ENCODE peak calls at places on chromosomes 13 and 19, in ten cellular contexts. V is SK-N-SH; J is progenitor cell of endocrine pancreas; P is dorsolateral prefrontal cortex; I is HFF-Myc; X is thoracic aorta; Q is RWPE1; O is CD4-positive, alpha-beta T cell; T is GM06990; C is bronchial epithelial cell. F is an unnamed sample.

GRCh38 chr13:22740264-22740663 is 440.5 kb upstream of the SGCG start:
- DNase-seq in C (peak; percentile 2), X (no peak), J (no peak), Q (no peak), I (no peak), T (no peak), P (no peak), V (no peak), O (no peak), F (no peak)

GRCh38 chr13:113367771-113368170 is 3.8 kb upstream of the GRTP1 start:
- DNase-seq in P (no peak), T (no peak), X (no peak), J (peak; percentile 2), C (no peak), I (no peak), Q (no peak), V (no peak), O (no peak), F (no peak)

GRCh38 chr13:48859168-48860105 is 116.3 kb upstream of the FNDC3A start:
- DNase-seq in J (no peak), X (no peak), P (no peak), Q (no peak), V (no peak), T (no peak), I (no peak), C (no peak), O (no peak), F (no peak)

GRCh38 chr13:97414392-97414791 is 19.6 kb upstream of the RAP2A start:
- DNase-seq in O (no peak), J (no peak), V (no peak), X (no peak), T (no peak), C (no peak), I (no peak), P (no peak), Q (no peak), F (no peak)

GRCh38 chr13:114059428-114059827 is 73.0 kb downstream of the RASA3 start:
- DNase-seq in J (no peak), V (no peak), C (no peak), T (no peak), O (no peak), I (no peak), P (no peak), X (no peak), Q (no peak), F (no peak)

GRCh38 chr19:33674575-33675367 is 53.0 kb downstream of the CHST8 start:
- DNase-seq in X (no peak), Q (no peak), J (no peak), O (no peak), C (no peak), T (no peak), I (no peak), P (no peak), V (peak; percentile 63), F (no peak)

GRCh38 chr13:105665284-105665683 is 870.2 kb downstream of the EFNB2 start:
- DNase-seq in X (no peak), I (no peak), O (no peak), J (no peak), P (no peak), T (no peak), C (peak; percentile 88), V (no peak), Q (peak; percentile 61), F (no peak)

GRCh38 chr19:17073869-17074627 is 1.2 kb downstream of the HAUS8 start:
- DNase-seq in P (no peak), I (no peak), Q (no peak), V (no peak), J (no peak), T (peak; percentile 66), C (no peak), X (no peak), O (no peak), F (no peak)

GRCh38 chr13:104163866-104164630 is 1097.8 kb upstream of the SLC10A2 start:
- DNase-seq in X (no peak), P (no peak), I (no peak), J (no peak), O (no peak), T (no peak), V (no peak), C (no peak), Q (no peak), F (no peak)

GRCh38 chr19:55304279-55304978 is 20.6 kb downstream of the BRSK1 start:
- DNase-seq in I (no peak), V (peak; percentile 74), X (no peak), T (no peak), P (no peak), J (no peak), C (peak; percentile 54), Q (peak; percentile 59), O (no peak), F (no peak)

GRCh38 chr19:2479556-2480194 is 3.7 kb downstream of the GADD45B start:
- DNase-seq in J (no peak), O (no peak), V (no peak), I (no peak), P (no peak), T (no peak), Q (no peak), C (no peak), X (no peak), F (no peak)
- TF ChIP-seq CTCF in J (peak; percentile 38), O (no peak), V (no peak), I (no peak), P (no peak), T (peak; percentile 66), Q (peak; percentile 21), C (peak; percentile 55), X (no peak), F (no peak)

DNA sequence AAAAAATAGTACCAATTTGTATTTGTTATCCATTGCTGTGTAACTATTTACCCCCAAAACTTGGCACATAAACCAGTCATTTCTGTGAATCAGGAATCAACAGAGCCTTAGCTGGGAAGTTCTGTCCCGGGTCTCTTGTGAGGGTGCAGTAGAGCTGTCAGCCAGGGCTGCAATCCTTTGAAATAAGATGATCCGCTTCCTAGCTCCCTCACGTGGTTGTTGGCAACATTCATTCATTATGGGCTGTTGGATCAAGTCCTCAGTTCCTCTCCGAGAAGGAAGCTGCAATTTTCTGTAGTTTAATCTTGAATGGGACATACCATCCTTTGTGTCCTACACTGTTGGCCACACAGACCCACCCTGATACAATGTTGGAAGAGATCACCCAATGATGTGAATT is 277.2 kb downstream of the SUCLA2 start:
- DNase-seq in T (no peak), O (no peak), V (no peak), I (no peak), X (no peak), J (no peak), P (no peak), Q (no peak), C (no peak), F (no peak)
- TF ChIP-seq CTCF in T (no peak), O (no peak), V (no peak), I (peak; percentile 3), X (no peak), J (no peak), P (no peak), Q (no peak), C (no peak), F (no peak)

DNA sequence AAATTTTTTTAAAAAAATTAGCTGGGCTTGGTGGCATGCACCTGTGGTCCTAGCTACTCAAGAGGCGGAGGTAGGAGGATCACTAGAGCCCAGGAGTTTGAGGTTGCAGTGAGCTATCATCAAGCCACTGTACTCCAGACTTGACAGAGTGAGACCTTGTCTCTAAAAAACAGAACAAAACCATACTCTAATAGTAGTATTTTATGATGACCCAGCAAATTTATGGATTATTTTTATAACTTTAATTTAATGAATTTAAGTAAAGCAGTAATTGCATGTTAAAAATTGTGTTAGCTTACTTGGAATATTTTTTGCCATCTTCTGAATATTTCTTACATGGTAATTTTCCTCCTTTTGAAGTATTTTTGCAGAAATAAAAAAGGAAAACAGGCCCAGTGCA is 48.3 kb downstream of the ZIC2 start:
- DNase-seq in J (no peak), O (no peak), C (no peak), P (no peak), T (no peak), X (no peak), V (no peak), I (no peak), Q (no peak), F (no peak)
- TF ChIP-seq CTCF in J (no peak), O (no peak), C (no peak), P (no peak), T (no peak), X (no peak), V (no peak), I (no peak), Q (no peak), F (no peak)

GRCh38 chr19:18118420-18119242 is 21.1 kb downstream of the MAST3 start:
- DNase-seq in C (no peak), I (no peak), Q (no peak), J (no peak), V (no peak), P (no peak), X (no peak), O (no peak), T (no peak), F (no peak)

GRCh38 chr19:18117364-18117691 is 19.8 kb downstream of the MAST3 start:
- DNase-seq in Q (no peak), X (no peak), C (no peak), V (no peak), J (no peak), T (no peak), I (no peak), O (no peak), P (no peak), F (no peak)

GRCh38 chr19:18120127-18120526 is 22.5 kb downstream of the MAST3 start:
- DNase-seq in I (no peak), X (no peak), O (no peak), Q (no peak), C (no peak), T (no peak), V (no peak), P (no peak), J (no peak), F (no peak)

GRCh38 chr19:18119243-18120105 is 21.9 kb downstream of the MAST3 start:
- DNase-seq in C (no peak), O (peak; percentile 53), J (no peak), Q (no peak), V (no peak), T (peak; percentile 41), X (no peak), I (no peak), P (peak; percentile 82), F (no peak)

GRCh38 chr19:18117692-18118378 is 20.3 kb downstream of the MAST3 start:
- DNase-seq in I (peak; percentile 41), V (peak; percentile 99), C (peak; percentile 13), X (no peak), J (peak; percentile 94), T (peak; percentile 91), O (peak; percentile 95), Q (peak; percentile 89), P (peak; percentile 86), F (peak; percentile 34)
- TF ChIP-seq CTCF in I (no peak), V (peak; percentile 22), C (no peak), X (no peak), J (peak; percentile 10), T (no peak), O (no peak), Q (no peak), P (no peak), F (no peak)

DNA sequence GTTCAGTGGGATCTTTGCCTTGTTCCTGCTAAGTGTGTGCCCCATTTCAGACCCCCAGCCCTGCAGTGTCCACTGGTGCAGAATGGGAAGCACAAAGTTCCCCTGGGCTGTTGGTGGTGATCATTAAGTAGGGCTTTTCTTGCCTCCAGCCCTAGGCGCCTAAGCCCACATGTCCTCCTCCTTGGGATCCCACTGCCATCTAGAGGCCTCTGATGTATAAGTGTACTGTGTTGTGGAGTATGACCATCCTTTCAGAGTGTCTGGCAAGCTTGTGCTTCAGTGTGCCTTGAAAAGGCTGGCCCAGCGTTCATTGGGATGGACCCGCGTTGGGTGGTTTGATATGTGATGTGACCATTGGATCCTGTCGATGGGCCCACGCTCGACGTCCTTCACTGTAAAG is 71.2 kb downstream of the WASF3 start:
- DNase-seq in I (no peak), V (no peak), C (peak; percentile 28), T (no peak), Q (no peak), O (no peak), X (no peak), J (no peak), P (no peak), F (no peak)
- TF ChIP-seq CTCF in I (peak; percentile 3), V (no peak), C (peak; percentile 32), T (peak; percentile 16), Q (no peak), O (no peak), X (no peak), J (no peak), P (no peak), F (peak; percentile 33)